ENCODE peak calls at places on chromosome 21, in five cellular contexts. T, E, P, Z and B are unnamed samples.

GRCh38 chr21:39118061-39118460 is 65.2 kb downstream of the PSMG1 start:
- DNase-seq in T (no peak), E (no peak), P (no peak), Z (no peak), B (no peak)

GRCh38 chr21:16535100-16535418 is 805.3 kb downstream of the USP25 start:
- DNase-seq in T (no peak), E (no peak), P (peak), Z (no peak), B (peak)

GRCh38 chr21:30227633-30228404 is 11.9 kb upstream of the CLDN8 start:
- DNase-seq in T (no peak), E (no peak), P (no peak), Z (no peak), B (peak)

GRCh38 chr21:39114871-39115658 is 68.2 kb downstream of the PSMG1 start:
- DNase-seq in T (no peak), E (no peak), P (no peak), Z (no peak), B (peak)

GRCh38 chr21:45228171-45228641 is 59.5 kb downstream of the POFUT2 start:
- DNase-seq in T (no peak), E (no peak), P (no peak), Z (no peak), B (peak)

GRCh38 chr21:19724081-19724480 is 1274.1 kb upstream of the NCAM2 start:
- DNase-seq in T (no peak), E (no peak), P (no peak), Z (no peak), B (no peak)

GRCh38 chr21:43367296-43367695 is 59.6 kb downstream of the SIK1 start:
- DNase-seq in T (no peak), E (no peak), P (no peak), Z (no peak), B (no peak)

GRCh38 chr21:32733356-32733755 is 5.5 kb upstream of the SYNJ1 start:
- DNase-seq in T (no peak), E (no peak), P (no peak), Z (no peak), B (no peak)

GRCh38 chr21:42695324-42696025 is 42.1 kb downstream of the PDE9A start:
- DNase-seq in T (no peak), E (no peak), P (no peak), Z (no peak), B (peak)

GRCh38 chr21:45521241-45521640 is 21.0 kb downstream of the SLC19A1 start:
- DNase-seq in T (no peak), E (no peak), P (no peak), Z (no peak), B (no peak)

GRCh38 chr21:36160850-36161178 is 4.2 kb downstream of the DOP1B start:
- DNase-seq in T (no peak), E (no peak), P (no peak), Z (no peak), B (no peak)